ENCODE peak calls at places on chromosomes 11 and 22, in six cellular contexts. One of them, this sample, is unnamed.

GRCh38 chr11:9565822-9566560 is 7.5 kb upstream of the WEE1 start:
- DNase-seq in neural progenitor cell: peak
- DNase-seq in MM.1S: peak
- DNase-seq in HCT116: peak
- DNase-seq in PC-3: peak
- DNase-seq in SK-N-SH: peak
- DNase-seq in this sample: no peak

GRCh38 chr22:23837496-23837859 is 1.3 kb downstream of the DERL3 start:
- DNase-seq in neural progenitor cell: no peak
- DNase-seq in MM.1S: no peak
- DNase-seq in HCT116: no peak
- DNase-seq in PC-3: no peak
- DNase-seq in SK-N-SH: peak
- DNase-seq in this sample: no peak

GRCh38 chr22:49014227-49015201 is 813.2 kb downstream of the BRD1 start:
- DNase-seq in neural progenitor cell: no peak
- DNase-seq in MM.1S: no peak
- DNase-seq in HCT116: no peak
- DNase-seq in PC-3: no peak
- DNase-seq in SK-N-SH: peak
- DNase-seq in this sample: no peak

GRCh38 chr11:101434241-101434640 is 149.6 kb downstream of the TRPC6 start:
- DNase-seq in neural progenitor cell: no peak
- DNase-seq in MM.1S: no peak
- DNase-seq in HCT116: no peak
- DNase-seq in PC-3: no peak
- DNase-seq in SK-N-SH: no peak
- DNase-seq in this sample: no peak

GRCh38 chr11:130168105-130168504 is 8.5 kb downstream of the ST14 start:
- DNase-seq in neural progenitor cell: no peak
- DNase-seq in MM.1S: no peak
- DNase-seq in HCT116: no peak
- DNase-seq in PC-3: peak
- DNase-seq in SK-N-SH: no peak
- DNase-seq in this sample: peak

GRCh38 chr11:44618561-44619425 is 53.3 kb downstream of the CD82 start:
- DNase-seq in neural progenitor cell: no peak
- DNase-seq in MM.1S: no peak
- DNase-seq in HCT116: no peak
- DNase-seq in PC-3: no peak
- DNase-seq in SK-N-SH: no peak
- DNase-seq in this sample: no peak

GRCh38 chr22:27534720-27535125 is 266.8 kb downstream of the MN1 start:
- DNase-seq in neural progenitor cell: no peak
- DNase-seq in MM.1S: no peak
- DNase-seq in HCT116: no peak
- DNase-seq in PC-3: no peak
- DNase-seq in SK-N-SH: no peak
- DNase-seq in this sample: no peak

GRCh38 chr11:103637250-103637649 is 399.2 kb upstream of the DDI1 start:
- DNase-seq in neural progenitor cell: no peak
- DNase-seq in MM.1S: no peak
- DNase-seq in HCT116: no peak
- DNase-seq in PC-3: peak
- DNase-seq in SK-N-SH: no peak
- DNase-seq in this sample: no peak

GRCh38 chr11:13384837-13385417 is 78.1 kb downstream of the BTBD10 start:
- DNase-seq in neural progenitor cell: peak
- DNase-seq in MM.1S: peak
- DNase-seq in HCT116: peak
- DNase-seq in PC-3: peak
- DNase-seq in SK-N-SH: peak
- DNase-seq in this sample: peak

GRCh38 chr22:29306175-29306829 is at the start of gene GAS2L1:
- DNase-seq in neural progenitor cell: peak
- DNase-seq in MM.1S: peak
- DNase-seq in HCT116: peak
- DNase-seq in PC-3: peak
- DNase-seq in SK-N-SH: peak
- DNase-seq in this sample: peak

GRCh38 chr11:117387992-117388765 is 60.5 kb downstream of the CEP164 start:
- DNase-seq in neural progenitor cell: no peak
- DNase-seq in MM.1S: no peak
- DNase-seq in HCT116: no peak
- DNase-seq in PC-3: no peak
- DNase-seq in SK-N-SH: no peak
- DNase-seq in this sample: no peak

GRCh38 chr11:68532719-68533369 is 72.3 kb downstream of the PPP6R3 start:
- DNase-seq in neural progenitor cell: no peak
- DNase-seq in MM.1S: no peak
- DNase-seq in HCT116: no peak
- DNase-seq in PC-3: peak
- DNase-seq in SK-N-SH: no peak
- DNase-seq in this sample: no peak

GRCh38 chr11:75223954-75224643 is 16.5 kb upstream of the TPBGL start:
- DNase-seq in neural progenitor cell: no peak
- DNase-seq in MM.1S: no peak
- DNase-seq in HCT116: no peak
- DNase-seq in PC-3: peak
- DNase-seq in SK-N-SH: no peak
- DNase-seq in this sample: no peak

GRCh38 chr11:108966206-108966605 is 301.3 kb downstream of the DDX10 start:
- DNase-seq in neural progenitor cell: no peak
- DNase-seq in MM.1S: no peak
- DNase-seq in HCT116: no peak
- DNase-seq in PC-3: no peak
- DNase-seq in SK-N-SH: no peak
- DNase-seq in this sample: no peak

GRCh38 chr11:99370557-99371200 is 349.9 kb downstream of the CNTN5 start:
- DNase-seq in neural progenitor cell: peak
- DNase-seq in MM.1S: peak
- DNase-seq in HCT116: no peak
- DNase-seq in PC-3: peak
- DNase-seq in SK-N-SH: no peak
- DNase-seq in this sample: no peak

GRCh38 chr11:914747-915493 is 4.3 kb upstream of the CHID1 start:
- DNase-seq in neural progenitor cell: no peak
- DNase-seq in MM.1S: no peak
- DNase-seq in HCT116: no peak
- DNase-seq in PC-3: no peak
- DNase-seq in SK-N-SH: no peak
- DNase-seq in this sample: no peak

GRCh38 chr11:30143098-30143705 is 87.6 kb upstream of the FSHB start:
- DNase-seq in neural progenitor cell: peak
- DNase-seq in MM.1S: peak
- DNase-seq in HCT116: peak
- DNase-seq in PC-3: peak
- DNase-seq in SK-N-SH: peak
- DNase-seq in this sample: peak

GRCh38 chr11:3913921-3914320 is 58.5 kb downstream of the STIM1 start:
- DNase-seq in neural progenitor cell: no peak
- DNase-seq in MM.1S: no peak
- DNase-seq in HCT116: no peak
- DNase-seq in PC-3: no peak
- DNase-seq in SK-N-SH: no peak
- DNase-seq in this sample: no peak

GRCh38 chr11:95795627-95796308 is 5.5 kb downstream of the CEP57 start:
- DNase-seq in neural progenitor cell: no peak
- DNase-seq in MM.1S: no peak
- DNase-seq in HCT116: no peak
- DNase-seq in PC-3: no peak
- DNase-seq in SK-N-SH: no peak
- DNase-seq in this sample: no peak

GRCh38 chr22:25061134-25061533 is 108.6 kb downstream of the KIAA1671 start:
- DNase-seq in neural progenitor cell: no peak
- DNase-seq in MM.1S: no peak
- DNase-seq in HCT116: no peak
- DNase-seq in PC-3: no peak
- DNase-seq in SK-N-SH: no peak
- DNase-seq in this sample: no peak

GRCh38 chr22:25059438-25059837 is 106.9 kb downstream of the KIAA1671 start:
- DNase-seq in neural progenitor cell: no peak
- DNase-seq in MM.1S: no peak
- DNase-seq in HCT116: no peak
- DNase-seq in PC-3: no peak
- DNase-seq in SK-N-SH: no peak
- DNase-seq in this sample: no peak

GRCh38 chr22:25061605-25062377 is 109.3 kb downstream of the KIAA1671 start:
- DNase-seq in neural progenitor cell: no peak
- DNase-seq in MM.1S: no peak
- DNase-seq in HCT116: no peak
- DNase-seq in PC-3: no peak
- DNase-seq in SK-N-SH: no peak
- DNase-seq in this sample: no peak

GRCh38 chr22:25062378-25063095 is 110.0 kb downstream of the KIAA1671 start:
- DNase-seq in neural progenitor cell: no peak
- DNase-seq in MM.1S: no peak
- DNase-seq in HCT116: no peak
- DNase-seq in PC-3: no peak
- DNase-seq in SK-N-SH: peak
- DNase-seq in this sample: no peak

DNA sequence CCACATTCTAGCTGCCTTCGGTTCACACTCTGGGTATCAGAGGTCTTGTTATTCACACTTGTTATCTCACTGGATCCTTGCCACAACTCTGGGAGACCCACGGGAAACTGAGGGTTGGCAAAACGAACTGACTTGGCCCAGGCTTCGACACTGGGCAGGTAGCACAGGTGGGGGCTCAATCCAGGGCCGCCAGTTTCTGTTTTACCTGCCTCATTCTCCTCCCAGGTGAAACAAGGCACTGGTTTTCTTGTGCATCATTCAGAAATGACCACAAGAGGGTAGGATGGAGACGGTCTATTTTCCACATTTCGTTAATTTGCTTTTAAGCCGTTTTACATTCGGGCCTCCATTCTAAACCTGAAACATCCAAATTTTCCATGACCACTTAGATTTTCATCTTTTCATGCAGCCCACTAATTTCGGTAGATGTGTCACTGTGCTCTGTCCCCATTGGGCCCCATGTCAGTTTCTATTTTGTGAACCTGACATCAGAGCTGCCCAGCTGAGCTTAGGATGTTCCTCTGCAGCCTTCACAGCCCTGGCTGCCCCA is 108.1 kb downstream of the KIAA1671 start:
- DNase-seq in neural progenitor cell: no peak
- DNase-seq in MM.1S: no peak
- DNase-seq in HCT116: no peak
- DNase-seq in PC-3: no peak
- DNase-seq in SK-N-SH: no peak
- DNase-seq in this sample: no peak
- TF ChIP-seq CTCF in neural progenitor cell: peak
- TF ChIP-seq CTCF in MM.1S: peak
- TF ChIP-seq CTCF in HCT116: peak
- TF ChIP-seq CTCF in PC-3: peak
- TF ChIP-seq CTCF in SK-N-SH: peak
- TF ChIP-seq CTCF in this sample: peak

GRCh38 chr22:25668437-25668836 is 73.6 kb upstream of the MYO18B start:
- DNase-seq in neural progenitor cell: no peak
- DNase-seq in MM.1S: no peak
- DNase-seq in HCT116: no peak
- DNase-seq in PC-3: no peak
- DNase-seq in SK-N-SH: peak
- DNase-seq in this sample: no peak
- TF ChIP-seq EZH2phosphoT487 in neural progenitor cell: no peak
- TF ChIP-seq EZH2phosphoT487 in MM.1S: no peak
- TF ChIP-seq EZH2phosphoT487 in HCT116: no peak
- TF ChIP-seq EZH2phosphoT487 in PC-3: no peak
- TF ChIP-seq EZH2phosphoT487 in SK-N-SH: no peak
- TF ChIP-seq EZH2phosphoT487 in this sample: no peak

DNA sequence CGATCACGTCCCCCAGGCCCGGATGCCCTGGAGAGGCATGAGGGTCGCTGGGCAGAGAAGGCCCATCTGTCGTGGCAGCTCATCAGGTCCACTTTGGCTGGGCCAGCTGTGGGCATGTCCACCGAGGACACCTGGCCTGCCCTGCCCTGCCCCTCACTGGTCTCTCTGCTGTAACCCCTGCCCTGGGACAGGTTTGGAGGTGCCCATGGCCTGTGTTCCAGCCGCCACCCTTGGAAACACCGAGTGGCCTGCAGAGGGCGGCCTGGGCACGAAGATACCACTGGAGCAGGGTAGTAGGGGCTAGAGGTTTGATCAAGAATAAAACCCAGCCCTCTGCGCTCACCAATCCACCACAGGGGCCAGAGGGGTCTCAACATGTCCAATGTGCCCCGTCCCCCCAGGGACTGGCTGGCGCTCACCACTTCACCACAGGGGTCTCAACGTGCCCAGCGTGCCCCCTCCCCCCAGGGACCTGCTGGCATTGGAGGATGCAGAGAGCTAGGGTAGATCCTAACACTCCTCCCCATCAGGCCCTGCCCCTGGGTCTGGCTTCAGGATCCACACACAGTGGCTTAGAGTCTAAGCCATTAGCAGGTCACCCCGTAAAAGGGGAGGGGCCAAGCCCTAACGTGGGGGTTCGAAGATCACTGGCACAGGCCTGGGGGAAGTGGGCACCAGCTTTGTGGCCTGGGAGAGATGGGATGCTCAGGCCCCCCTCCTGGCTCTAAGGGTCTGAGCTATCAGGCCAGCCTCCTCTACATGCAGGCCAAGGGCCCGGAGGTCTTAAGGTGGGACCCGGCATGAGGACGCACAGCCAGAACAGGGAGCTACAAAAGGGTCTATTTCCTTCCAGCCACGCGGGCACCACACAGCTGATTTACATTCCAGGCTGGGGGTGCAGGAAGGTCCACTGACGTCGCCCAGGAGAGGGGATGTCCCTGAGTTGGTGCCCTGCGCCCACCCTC is 1.3 kb upstream of the HDAC10 start:
- DNase-seq in neural progenitor cell: peak
- DNase-seq in MM.1S: peak
- DNase-seq in HCT116: no peak
- DNase-seq in PC-3: peak
- DNase-seq in SK-N-SH: peak
- DNase-seq in this sample: peak
- H3K4me2 ChIP-seq in neural progenitor cell: peak
- H3K4me2 ChIP-seq in MM.1S: no peak
- H3K4me2 ChIP-seq in HCT116: peak
- H3K4me2 ChIP-seq in PC-3: no peak
- H3K4me2 ChIP-seq in SK-N-SH: peak
- H3K4me2 ChIP-seq in this sample: peak

GRCh38 chr22:20600137-20600673 is 92.8 kb downstream of the MED15 start:
- DNase-seq in neural progenitor cell: no peak
- DNase-seq in MM.1S: no peak
- DNase-seq in HCT116: no peak
- DNase-seq in PC-3: no peak
- DNase-seq in SK-N-SH: no peak
- DNase-seq in this sample: no peak

GRCh38 chr22:20604776-20605221 is 97.4 kb downstream of the MED15 start:
- DNase-seq in neural progenitor cell: no peak
- DNase-seq in MM.1S: no peak
- DNase-seq in HCT116: no peak
- DNase-seq in PC-3: no peak
- DNase-seq in SK-N-SH: peak
- DNase-seq in this sample: no peak

GRCh38 chr22:20604092-20604747 is 96.8 kb downstream of the MED15 start:
- DNase-seq in neural progenitor cell: no peak
- DNase-seq in MM.1S: no peak
- DNase-seq in HCT116: no peak
- DNase-seq in PC-3: no peak
- DNase-seq in SK-N-SH: no peak
- DNase-seq in this sample: no peak

GRCh38 chr22:20601308-20601707 is 93.9 kb downstream of the MED15 start:
- DNase-seq in neural progenitor cell: no peak
- DNase-seq in MM.1S: no peak
- DNase-seq in HCT116: no peak
- DNase-seq in PC-3: no peak
- DNase-seq in SK-N-SH: no peak
- DNase-seq in this sample: no peak

GRCh38 chr22:20602589-20603164 is 95.3 kb downstream of the MED15 start:
- DNase-seq in neural progenitor cell: no peak
- DNase-seq in MM.1S: no peak
- DNase-seq in HCT116: no peak
- DNase-seq in PC-3: no peak
- DNase-seq in SK-N-SH: no peak
- DNase-seq in this sample: no peak
- TF ChIP-seq CTCF in neural progenitor cell: no peak
- TF ChIP-seq CTCF in MM.1S: no peak
- TF ChIP-seq CTCF in HCT116: no peak
- TF ChIP-seq CTCF in PC-3: no peak
- TF ChIP-seq CTCF in SK-N-SH: no peak
- TF ChIP-seq CTCF in this sample: peak